ENCODE peak calls at places on chromosome 7, in eight cellular contexts. W is gastrocnemius medialis, J is stomach, F is ovary, M is prostate gland, T is heart left ventricle, Q is HCT116, L is suprapubic skin. G is an unnamed sample.

GRCh38 chr7:36512607-36513006 is 122.9 kb downstream of the ANLN start:
- DNase-seq in M (no peak), T (no peak), J (no peak), Q (no peak), W (no peak), L (no peak), F (no peak), G (no peak)

GRCh38 chr7:20407585-20408466 is 77.1 kb downstream of the ITGB8 start:
- DNase-seq in W (no peak), Q (no peak), M (peak; percentile 23), L (peak; percentile 55), J (peak; percentile 36), T (peak; percentile 68), F (peak; percentile 59), G (no peak)

GRCh38 chr7:135338151-135338550 is 104.5 kb downstream of the STRA8 start:
- DNase-seq in F (no peak), M (no peak), Q (no peak), L (no peak), J (no peak), T (no peak), W (no peak), G (no peak)

GRCh38 chr7:131546583-131547111 is 9.8 kb downstream of the PODXL start:
- DNase-seq in Q (no peak), M (no peak), F (no peak), L (no peak), J (no peak), W (no peak), T (no peak), G (no peak)

GRCh38 chr7:43646603-43647313 is 63.9 kb downstream of the STK17A start:
- DNase-seq in T (no peak), L (no peak), Q (no peak), W (no peak), J (no peak), M (no peak), F (no peak), G (no peak)

GRCh38 chr7:41702635-41703371 is at the start of gene INHBA:
- DNase-seq in Q (no peak), F (no peak), W (no peak), J (no peak), M (no peak), L (no peak), T (no peak), G (no peak)

GRCh38 chr7:50393076-50393475 is 57.1 kb downstream of the FIGNL1 start:
- DNase-seq in L (no peak), W (no peak), F (no peak), M (no peak), J (no peak), T (no peak), Q (no peak), G (no peak)

GRCh38 chr7:91913612-91914011 is 27.1 kb upstream of the AKAP9 start:
- DNase-seq in T (no peak), Q (no peak), J (no peak), M (no peak), W (no peak), L (no peak), F (no peak), G (no peak)

GRCh38 chr7:1912472-1913289 is 242.6 kb downstream of the ELFN1 start:
- DNase-seq in W (no peak), Q (no peak), L (no peak), J (no peak), M (no peak), F (peak; percentile 46), T (no peak), G (no peak)

GRCh38 chr7:30166155-30166840 is 31.5 kb downstream of the MTURN start:
- DNase-seq in F (no peak), M (peak; percentile 77), Q (no peak), T (no peak), L (no peak), W (no peak), J (peak; percentile 41), G (no peak)

GRCh38 chr7:83957333-83957732 is 237.3 kb downstream of the SEMA3A start:
- DNase-seq in F (no peak), L (no peak), M (no peak), Q (no peak), W (no peak), J (no peak), T (no peak), G (no peak)

GRCh38 chr7:18590744-18591340 is 95.3 kb downstream of the HDAC9 start:
- DNase-seq in F (no peak), Q (peak; percentile 27), W (no peak), M (no peak), J (no peak), T (no peak), L (no peak), G (no peak)

GRCh38 chr7:139915864-139916716 is 87.0 kb downstream of the TBXAS1 start:
- DNase-seq in F (peak; percentile 14), Q (peak; percentile 92), L (no peak), J (peak; percentile 46), W (peak; percentile 57), M (peak; percentile 39), T (no peak), G (no peak)

GRCh38 chr7:157010588-157011332 is at the start of gene MNX1:
- DNase-seq in F (no peak), Q (peak; percentile 54), L (peak; percentile 62), M (peak; percentile 61), J (peak; percentile 91), T (peak; percentile 46), W (peak; percentile 57), G (no peak)

GRCh38 chr7:99679400-99680191 is at the start of gene CYP3A5:
- DNase-seq in T (no peak), F (no peak), J (peak; percentile 80), L (peak; percentile 52), W (peak; percentile 56), Q (peak; percentile 24), M (peak; percentile 81), G (no peak)

GRCh38 chr7:146781352-146782116 is 664.9 kb downstream of the CNTNAP2 start:
- DNase-seq in F (no peak), Q (no peak), M (no peak), J (no peak), T (no peak), W (no peak), L (no peak), G (no peak)

GRCh38 chr7:14836571-14837189 is 65.9 kb downstream of the DGKB start:
- DNase-seq in L (no peak), M (no peak), F (no peak), Q (peak; percentile 10), T (peak; percentile 48), W (peak; percentile 92), J (no peak), G (no peak)

GRCh38 chr7:142696456-142697179 is 52.7 kb upstream of the PRSS1 start:
- DNase-seq in J (no peak), M (no peak), F (no peak), Q (no peak), W (no peak), L (no peak), T (no peak), G (no peak)

DNA sequence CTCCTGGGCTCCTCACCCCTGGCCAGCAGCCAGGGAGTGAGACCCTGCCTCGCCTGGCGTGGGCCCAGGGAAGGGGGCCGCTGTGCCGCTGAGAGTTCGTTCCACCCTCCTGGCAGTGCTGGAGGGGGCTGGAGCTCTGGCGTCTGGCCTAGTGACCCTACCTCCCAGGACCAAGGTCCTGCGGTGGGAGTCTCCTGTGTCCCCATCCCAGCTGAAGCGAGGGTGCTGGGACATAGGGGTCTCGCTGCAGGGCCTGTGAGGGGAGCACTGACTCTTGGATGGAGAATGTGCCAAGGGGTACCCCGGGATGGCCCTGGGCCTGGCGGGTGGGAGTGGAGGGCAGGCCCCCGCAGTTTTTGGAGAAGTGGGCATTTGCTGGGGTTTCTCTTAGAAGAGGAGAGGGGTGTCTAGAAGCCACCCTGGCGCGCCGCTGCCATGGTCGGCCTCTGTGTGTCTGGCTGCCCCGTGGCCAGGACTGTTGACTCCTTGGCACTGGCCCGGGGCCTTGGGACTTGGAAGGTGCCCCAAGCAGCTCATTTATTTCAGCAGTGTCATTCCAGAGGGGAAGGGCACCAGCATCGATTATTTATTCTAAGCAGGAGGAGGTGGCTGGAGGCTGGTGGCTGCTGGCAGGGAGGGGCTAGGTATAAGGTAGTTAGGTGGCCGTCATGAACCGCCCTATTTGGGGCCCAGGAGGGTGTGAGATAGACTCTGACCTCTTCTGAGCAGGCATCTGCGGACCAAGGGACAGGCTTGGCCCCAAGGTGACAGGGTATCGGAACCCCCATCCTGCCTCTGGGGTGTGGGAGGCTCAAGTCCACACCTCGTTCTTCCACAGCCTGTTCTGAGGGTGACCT is 1.5 kb downstream of the GTF2IRD1 start:
- DNase-seq in T (peak; percentile 40), Q (no peak), M (peak; percentile 83), L (no peak), W (peak; percentile 91), J (peak; percentile 89), F (peak; percentile 34), G (no peak)
- TF ChIP-seq POLR2A in T (no peak), Q (no peak), M (peak; percentile 59), L (no peak), W (peak; percentile 95), J (no peak), F (no peak), G (no peak)

GRCh38 chr7:7191137-7191536 is 8.8 kb downstream of the C1GALT1 start:
- DNase-seq in J (no peak), M (no peak), T (no peak), Q (no peak), F (no peak), W (no peak), L (no peak), G (no peak)
- H3K9me3 ChIP-seq in J (no peaks in the 10 kb centered on the region), M (no peaks in the 10 kb centered on the region), T (no peaks in the 10 kb centered on the region), Q (no peaks in the 10 kb centered on the region), F (no peaks in the 10 kb centered on the region), W (no peaks in the 10 kb centered on the region), L (no peaks in the 10 kb centered on the region), G (no peaks in the 10 kb centered on the region)

DNA sequence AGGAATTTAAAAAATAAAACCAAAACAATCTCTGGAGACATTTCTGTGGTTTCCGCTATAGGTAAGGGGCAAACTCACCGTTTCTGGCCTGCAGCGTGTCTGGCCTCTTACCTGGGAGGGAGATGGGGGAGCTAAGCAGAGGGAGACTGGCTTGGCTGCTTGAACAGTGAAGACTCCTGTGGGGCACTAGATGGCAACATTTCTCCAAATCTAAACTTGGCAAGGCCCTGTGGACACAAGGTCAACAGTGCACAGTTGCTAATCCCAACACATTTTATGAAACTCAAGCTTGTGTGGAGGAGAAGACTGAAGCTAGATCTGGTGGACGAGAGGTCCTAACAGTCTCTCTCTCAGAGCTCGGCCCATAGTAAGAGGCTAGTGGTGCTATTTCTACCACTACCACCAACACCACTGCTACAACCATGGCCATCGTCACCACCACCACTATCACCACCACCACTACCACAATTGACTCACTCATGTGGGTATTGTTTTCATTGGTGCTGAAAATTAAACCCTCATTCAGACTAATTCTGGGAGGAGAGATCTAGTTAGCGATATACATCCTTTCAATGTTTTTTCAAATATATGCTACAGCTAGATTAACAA is 28.4 kb upstream of the CDHR3 start:
- DNase-seq in Q (peak; percentile 7), W (no peak), L (no peak), J (peak; percentile 56), F (peak; percentile 58), T (no peak), M (peak; percentile 27), G (no peak)
- TF ChIP-seq CTCF in Q (peak; percentile 29), W (no peak), L (no peak), J (peak; percentile 68), F (no peak), T (peak; percentile 32), M (no peak), G (peak; percentile 28)

DNA sequence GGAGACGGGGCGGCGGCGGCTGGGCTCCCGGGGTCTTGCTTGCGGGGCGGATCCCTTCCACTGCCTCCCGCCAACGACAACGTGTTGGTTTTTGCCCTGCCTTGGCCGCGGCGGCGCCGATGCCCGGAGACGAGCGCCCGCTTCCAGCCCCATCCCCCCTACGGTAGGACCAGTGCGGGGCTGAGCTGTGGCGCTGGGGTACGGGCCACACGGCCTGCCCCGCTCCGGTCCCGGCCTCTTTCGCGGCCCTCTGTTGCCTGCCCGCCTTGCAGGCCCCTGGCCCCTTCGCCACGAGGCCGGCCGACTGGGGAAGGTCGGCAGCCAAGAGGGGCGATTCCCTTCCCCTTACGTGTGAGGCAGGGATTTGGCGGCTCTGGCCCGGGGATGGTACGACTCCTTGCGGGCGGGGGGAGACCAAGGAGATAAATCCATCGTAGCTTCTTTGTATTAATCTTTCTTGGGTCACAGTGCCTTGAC is 488 bp downstream of the EIF4H start:
- DNase-seq in W (peak; percentile 65), Q (no peak), J (peak; percentile 31), F (peak; percentile 41), M (peak; percentile 20), L (peak; percentile 78), T (peak; percentile 38), G (no peak)
- TF ChIP-seq POLR2A in W (no peak), Q (no peak), J (no peak), F (no peak), M (no peak), L (no peak), T (no peak), G (no peak)